ENCODE peak calls at places on chromosomes 12 and 14, in four cellular contexts. N is H1, R is HepG2, Y is K562. L is an unnamed sample.

GRCh38 chr12:45991289-45992249 is 1.2 kb upstream of the SCAF11 start:
- DNase-seq in N (no peak), R (peak; percentile 76), Y (peak; percentile 77), L (peak; percentile 77)

GRCh38 chr14:69848903-69849391 is 30.3 kb upstream of the SMOC1 start:
- DNase-seq in Y (no peak), R (peak; percentile 70), N (no peak), L (no peak)

GRCh38 chr14:103165323-103165722 is 42.1 kb downstream of the TNFAIP2 start:
- DNase-seq in N (no peak), Y (no peak), R (no peak), L (no peak)

GRCh38 chr12:115956674-115957073 is 320.8 kb downstream of the MED13L start:
- DNase-seq in Y (no peak), N (no peak), R (no peak), L (no peak)

GRCh38 chr14:105888784-105889665 is 362.6 kb downstream of the TMEM121 start:
- DNase-seq in R (no peak), Y (peak; percentile 1), N (no peak), L (no peak)

GRCh38 chr14:74551903-74552371 is 58.4 kb downstream of the ISCA2 start:
- DNase-seq in R (no peak), N (no peak), Y (no peak), L (no peak)

GRCh38 chr12:68121143-68121542 is 38.4 kb downstream of the IFNG start:
- DNase-seq in R (no peak), N (no peak), Y (no peak), L (no peak)

GRCh38 chr14:19947413-19948090 is 16.8 kb downstream of the OR4K1 start:
- DNase-seq in N (no peak), Y (no peak), R (no peak), L (no peak)

GRCh38 chr14:91927216-91927615 is 20.3 kb downstream of the FBLN5 start:
- DNase-seq in R (no peak), N (no peak), Y (no peak), L (no peak)

GRCh38 chr12:16560273-16560672 is 45.7 kb downstream of the LMO3 start:
- DNase-seq in Y (no peak), N (no peak), R (no peak), L (no peak)

GRCh38 chr12:7093486-7093885 is 1.2 kb upstream of the C1R start:
- DNase-seq in N (no peak), R (no peak), Y (no peak), L (no peak)

GRCh38 chr12:42237853-42238239 is 202 bp downstream of the YAF2 start:
- DNase-seq in Y (no peak), N (no peak), R (no peak), L (no peak)

GRCh38 chr12:8687846-8688601 is 9.8 kb upstream of the RIMKLB start:
- DNase-seq in Y (no peak), R (no peak), N (no peak), L (peak; percentile 36)

GRCh38 chr14:64919618-64920017 is 5.4 kb downstream of the CHURC1 start:
- DNase-seq in R (peak; percentile 12), Y (no peak), N (no peak), L (no peak)

GRCh38 chr14:37708481-37708880 is 113.1 kb downstream of the TTC6 start:
- DNase-seq in Y (no peak), N (no peak), R (no peak), L (no peak)

GRCh38 chr14:38120109-38120508 is 87.6 kb upstream of the SSTR1 start:
- DNase-seq in Y (no peak), R (no peak), N (no peak), L (no peak)

GRCh38 chr14:99590746-99591555 is 13.1 kb downstream of the CCDC85C start:
- DNase-seq in N (no peak), R (no peak), Y (no peak), L (no peak)

GRCh38 chr14:32675433-32675832 is 263.2 kb upstream of the NPAS3 start:
- DNase-seq in N (no peak), R (no peak), Y (no peak), L (no peak)

GRCh38 chr12:107129315-107129930 is 36.1 kb upstream of the CRY1 start:
- DNase-seq in N (no peak), Y (no peak), R (no peak), L (no peak)

GRCh38 chr12:100611031-100611430 is 37.5 kb downstream of the GAS2L3 start:
- DNase-seq in Y (no peak), N (no peak), R (no peak), L (no peak)

GRCh38 chr14:30375280-30375892 is 183.6 kb upstream of the G2E3 start:
- DNase-seq in R (peak; percentile 76), N (peak; percentile 27), Y (peak; percentile 60), L (peak; percentile 58)

GRCh38 chr14:99036594-99037293 is 235.3 kb downstream of the BCL11B start:
- DNase-seq in N (no peak), R (no peak), Y (no peak), L (no peak)

GRCh38 chr14:58356268-58356667 is 39.5 kb upstream of the TOMM20L start:
- DNase-seq in N (no peak), Y (no peak), R (no peak), L (no peak)

GRCh38 chr12:113889806-113890581 is 76.1 kb downstream of the RBM19 start:
- DNase-seq in R (no peak), Y (no peak), N (no peak), L (no peak)

GRCh38 chr12:124592050-124592449 is 24.6 kb upstream of the NCOR2 start:
- DNase-seq in N (no peak), Y (no peak), R (no peak), L (no peak)

GRCh38 chr14:34065690-34066391 is 115.0 kb upstream of the EGLN3 start:
- DNase-seq in Y (no peak), R (no peak), N (no peak), L (no peak)

GRCh38 chr12:24111101-24111500 is 161.6 kb upstream of the SOX5 start:
- DNase-seq in Y (no peak), R (no peak), N (no peak), L (no peak)

GRCh38 chr12:89829434-89829975 is 120.9 kb upstream of the ATP2B1 start:
- DNase-seq in R (no peak), Y (no peak), N (no peak), L (peak; percentile 17)

GRCh38 chr12:124867389-124867930 is 3.8 kb upstream of the SCARB1 start:
- DNase-seq in Y (peak; percentile 49), N (no peak), R (peak; percentile 78), L (peak; percentile 80)

DNA sequence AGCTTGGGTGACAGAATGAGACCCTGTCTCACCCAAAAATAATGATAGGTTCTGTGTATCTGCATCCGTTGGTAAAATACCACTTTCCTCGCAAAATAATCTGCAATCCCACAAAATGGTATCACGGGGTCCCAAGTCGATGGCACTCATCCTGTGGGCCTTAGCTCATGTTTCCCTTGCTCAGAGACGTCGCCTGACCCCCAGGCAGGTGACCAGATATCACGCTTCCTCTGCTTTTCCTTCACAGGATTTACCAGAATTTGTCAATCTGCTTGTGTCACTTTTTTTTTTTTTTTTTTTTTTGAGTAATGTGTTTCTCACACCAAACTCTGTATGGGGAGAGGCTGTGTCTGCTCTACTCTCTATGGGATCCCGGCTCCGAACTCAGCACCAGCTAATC is 162.6 kb downstream of the PRKCH start:
- DNase-seq in Y (no peak), N (no peak), R (no peak), L (no peak)
- TF ChIP-seq MAFK in Y (no peak), N (no peak), R (no peak), L (no peak)

GRCh38 chr12:70045514-70045913 is 197.7 kb upstream of the CNOT2 start:
- DNase-seq in N (no peak), R (no peak), Y (no peak), L (no peak)

GRCh38 chr12:70040141-70040540 is 203.1 kb upstream of the CNOT2 start:
- DNase-seq in R (no peak), N (no peak), Y (no peak), L (no peak)

GRCh38 chr12:70043490-70044138 is 199.6 kb upstream of the CNOT2 start:
- DNase-seq in R (no peak), Y (no peak), N (no peak), L (no peak)

GRCh38 chr12:70045036-70045435 is 198.2 kb upstream of the CNOT2 start:
- DNase-seq in R (no peak), Y (no peak), N (no peak), L (no peak)

DNA sequence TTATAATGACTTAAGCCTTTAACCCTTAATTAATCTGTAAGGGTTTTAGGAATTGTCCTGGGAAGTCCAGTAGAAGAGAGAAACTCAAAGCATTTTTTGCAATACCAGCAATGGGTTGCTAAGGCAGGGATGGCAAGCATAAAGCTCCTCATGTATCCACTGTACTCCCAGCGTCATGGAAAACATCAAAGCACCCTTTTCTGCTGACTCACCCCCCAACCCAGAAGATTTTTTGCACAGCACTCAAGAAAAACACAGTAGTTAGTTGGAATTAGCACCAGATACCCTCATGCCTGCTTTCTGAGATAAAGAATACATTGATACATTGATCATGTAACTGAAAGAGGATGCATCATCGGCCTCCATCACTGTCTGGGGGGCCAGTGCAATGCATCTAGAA is 199.1 kb upstream of the CNOT2 start:
- DNase-seq in N (no peak), R (no peak), Y (peak; percentile 33), L (no peak)
- TF ChIP-seq PHF8 in N (no peak), R (no peak), Y (no peak), L (no peak)

DNA sequence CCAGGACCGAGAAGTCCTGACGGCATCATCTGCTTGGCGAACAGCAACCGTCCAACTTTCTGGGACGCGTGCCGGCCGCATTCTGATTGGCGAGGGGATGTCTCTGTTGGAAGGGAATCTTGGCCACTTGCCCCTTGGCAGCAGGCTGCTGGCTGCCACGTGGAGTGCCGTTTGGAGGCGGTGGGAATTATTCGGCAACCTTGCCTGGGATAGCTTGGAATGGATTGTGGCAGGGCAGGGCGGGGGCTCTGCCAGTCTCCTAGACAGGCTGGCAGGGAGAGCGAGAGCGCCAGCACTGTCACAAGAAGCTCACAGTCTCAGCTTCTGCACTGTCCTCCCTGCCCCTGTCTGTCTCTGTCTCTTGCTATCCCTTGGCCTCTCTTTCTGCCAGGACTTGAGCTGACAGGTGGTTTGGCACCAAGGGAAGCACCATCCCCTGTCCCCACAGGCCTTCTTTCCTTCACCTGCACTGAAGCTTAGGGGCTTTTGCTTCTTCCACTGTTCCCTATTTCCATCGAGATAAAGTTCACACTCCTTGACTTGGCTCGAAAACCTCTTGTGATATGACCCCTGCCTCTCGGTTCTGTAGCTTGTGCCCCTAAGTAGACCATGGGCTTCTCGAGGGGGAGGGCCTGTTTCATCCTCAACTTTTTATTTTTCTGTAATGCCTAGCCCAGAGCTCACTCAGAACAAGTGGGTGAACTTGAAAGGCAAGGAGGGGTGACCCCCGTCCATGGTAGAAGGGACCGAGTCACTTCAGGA is 201.9 kb downstream of the PHETA1 start:
- DNase-seq in N (no peak), R (no peak), Y (no peak), L (no peak)
- TF ChIP-seq MAFK in N (no peak), R (no peak), Y (no peak), L (no peak)

DNA sequence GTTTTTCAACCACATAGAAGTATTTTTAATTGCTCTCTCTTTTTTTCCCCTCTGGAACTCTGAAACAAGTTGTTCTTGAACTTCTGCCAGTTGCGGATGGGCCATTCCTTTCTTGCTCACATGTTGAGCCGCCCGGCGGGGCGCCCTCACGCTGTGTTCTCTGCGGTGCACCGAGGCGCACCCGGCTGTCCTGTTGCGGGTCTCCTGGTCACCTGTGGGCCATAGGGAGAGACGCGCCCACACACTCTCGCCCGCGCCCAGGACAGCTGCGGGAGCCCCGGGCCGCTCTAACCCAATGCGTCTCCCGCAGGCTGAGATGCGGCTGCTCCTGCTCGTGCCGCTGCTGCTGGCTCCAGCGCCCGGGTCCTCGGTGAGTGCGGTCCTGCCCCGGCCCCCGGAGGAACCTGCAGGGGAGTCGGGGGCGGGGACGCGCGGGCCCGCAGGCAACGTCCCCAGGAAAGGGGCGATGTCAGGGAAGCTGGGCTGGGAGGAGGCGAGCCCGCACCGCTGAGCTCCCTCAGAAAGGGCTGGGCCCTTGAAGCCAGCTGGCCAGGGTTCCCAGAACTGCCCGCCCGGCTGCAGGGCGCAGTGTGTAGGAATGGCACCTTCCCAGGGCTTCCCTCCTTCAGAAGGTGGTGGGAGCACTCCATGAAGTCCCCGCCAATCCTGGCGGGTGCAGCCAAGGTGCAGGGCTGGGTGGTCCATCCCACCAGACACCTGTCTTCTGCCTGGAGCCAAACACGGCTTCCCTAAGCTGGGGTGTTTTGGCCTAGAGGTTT is 2.3 kb downstream of the PAPLN start:
- DNase-seq in R (no peak), N (no peak), Y (no peak), L (no peak)
- TF ChIP-seq PHF8 in R (no peak), N (no peak), Y (no peak), L (no peak)

L was measured in A549.